ENCODE peak calls at places on chromosomes 3 and 15, in four cellular contexts. G is lower leg skin; I is CD8-positive, alpha-beta T cell; F is adrenal gland. P is an unnamed sample.

GRCh38 chr15:98288091-98288590 is 327.6 kb downstream of the ARRDC4 start:
- DNase-seq in G (no peak), I (no peak), F (no peak), P (no peak)

GRCh38 chr3:196569003-196569516 is 600 bp downstream of the FBXO45 start:
- DNase-seq in G (no peak), I (peak; percentile 48), F (peak; percentile 31), P (no peak)

GRCh38 chr15:62275818-62276217 is 110.7 kb upstream of the C2CD4B start:
- DNase-seq in G (no peak), I (no peak), F (no peak), P (no peak)

GRCh38 chr3:177642042-177642441 is 444.8 kb upstream of the TBL1XR1 start:
- DNase-seq in G (no peak), I (no peak), F (no peak), P (no peak)

GRCh38 chr3:192812736-192813383 is 85.5 kb upstream of the FGF12 start:
- DNase-seq in G (no peak), I (no peak), F (peak; percentile 25), P (no peak)

GRCh38 chr3:116849261-116849688 is 139.7 kb downstream of the TUSC7 start:
- DNase-seq in G (no peak), I (no peak), F (no peak), P (no peak)

GRCh38 chr15:55005679-55006078 is 191.1 kb downstream of the RSL24D1 start:
- DNase-seq in G (no peak), I (no peak), F (no peak), P (no peak)

GRCh38 chr3:14948609-14949038 is 1.2 kb downstream of the NR2C2 start:
- DNase-seq in G (no peak), I (no peak), F (no peak), P (no peak)

GRCh38 chr3:129611812-129612349 is 5.4 kb upstream of the PLXND1 start:
- DNase-seq in G (no peak), I (no peak), F (peak; percentile 26), P (no peak)

GRCh38 chr15:20358066-20358780 is 183.4 kb downstream of the GOLGA6L6 start:
- DNase-seq in G (no peak), I (no peak), F (peak; percentile 6), P (peak; percentile 95)

GRCh38 chr3:42014443-42014945 is 52.6 kb upstream of the ULK4 start:
- DNase-seq in G (no peak), I (no peak), F (peak; percentile 29), P (no peak)

GRCh38 chr3:31895471-31895870 is 85.6 kb downstream of the OSBPL10 start:
- DNase-seq in G (no peak), I (no peak), F (no peak), P (no peak)

GRCh38 chr15:71386448-71387236 is 271.4 kb downstream of the THSD4 start:
- DNase-seq in G (no peak), I (no peak), F (no peak), P (no peak)
- TF ChIP-seq CTCF in G (no peak), I (peak; percentile 36), F (peak; percentile 69), P (peak; percentile 66)

GRCh38 chr15:70754862-70755261 is 8.5 kb downstream of the UACA start:
- DNase-seq in G (no peak), I (no peak), F (no peak), P (no peak)
- TF ChIP-seq CTCF in G (no peak), I (no peak), F (no peak), P (peak; percentile 32)

GRCh38 chr15:65413760-65414144 is 9.0 kb downstream of the IGDCC4 start:
- DNase-seq in G (no peak), I (no peak), F (no peak), P (no peak)

GRCh38 chr15:65412556-65412955 is 10.2 kb downstream of the IGDCC4 start:
- DNase-seq in G (no peak), I (no peak), F (no peak), P (no peak)

GRCh38 chr15:65413051-65413759 is 9.5 kb downstream of the IGDCC4 start:
- DNase-seq in G (no peak), I (no peak), F (peak; percentile 45), P (no peak)

GRCh38 chr15:65416845-65417416 is 5.8 kb downstream of the IGDCC4 start:
- DNase-seq in G (no peak), I (no peak), F (no peak), P (no peak)

GRCh38 chr15:65414841-65415621 is 7.7 kb downstream of the IGDCC4 start:
- DNase-seq in G (no peak), I (no peak), F (no peak), P (peak; percentile 93)
- TF ChIP-seq CTCF in G (no peak), I (no peak), F (no peak), P (peak; percentile 42)

GRCh38 chr3:141365206-141365605 is 3.1 kb upstream of the ZBTB38 start:
- DNase-seq in G (no peak), I (no peak), F (no peak), P (no peak)

GRCh38 chr3:141368925-141369794 is 856 bp downstream of the ZBTB38 start:
- DNase-seq in G (no peak), I (no peak), F (no peak), P (no peak)

GRCh38 chr3:141368062-141368924 is at the start of gene ZBTB38:
- DNase-seq in G (peak; percentile 81), I (no peak), F (peak; percentile 96), P (peak; percentile 93)

GRCh38 chr3:141367038-141367730 is 1.1 kb upstream of the ZBTB38 start:
- DNase-seq in G (peak; percentile 37), I (no peak), F (no peak), P (no peak)

GRCh38 chr3:141366285-141367037 is 1.8 kb upstream of the ZBTB38 start:
- DNase-seq in G (peak; percentile 49), I (no peak), F (peak; percentile 32), P (no peak)
- TF ChIP-seq CTCF in G (no peak), I (no peak), F (no peak), P (no peak)

GRCh38 chr15:34886134-34886533 is 83.4 kb downstream of the AQR start:
- DNase-seq in G (no peak), I (no peak), F (no peak), P (no peak)

GRCh38 chr15:34889486-34889885 is 80.1 kb downstream of the AQR start:
- DNase-seq in G (no peak), I (no peak), F (no peak), P (no peak)

GRCh38 chr15:34883042-34883441 is 86.5 kb downstream of the AQR start:
- DNase-seq in G (no peak), I (no peak), F (no peak), P (no peak)

GRCh38 chr15:34879112-34879511 is 83.8 kb upstream of the ACTC1 start:
- DNase-seq in G (no peak), I (no peak), F (no peak), P (no peak)

DNA sequence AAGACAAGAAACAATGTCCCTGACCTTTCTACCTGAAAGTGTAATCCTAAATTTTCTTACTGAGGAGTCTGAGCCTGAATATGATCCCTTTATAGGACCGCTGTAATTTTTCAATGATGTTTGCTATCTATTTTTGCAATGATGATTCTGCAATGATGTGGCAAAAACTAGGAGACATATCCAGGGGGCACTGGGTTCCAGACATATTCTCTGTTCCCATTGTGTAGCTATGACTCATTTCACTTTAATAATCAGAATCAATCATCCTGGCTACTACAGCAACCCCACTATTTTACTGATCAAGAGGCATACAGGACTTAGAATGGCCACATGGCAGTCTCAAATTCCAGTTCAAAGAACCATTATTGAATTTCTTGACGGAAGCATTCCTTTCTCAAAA is 85.9 kb downstream of the AQR start:
- DNase-seq in G (no peak), I (no peak), F (no peak), P (no peak)
- TF ChIP-seq CTCF in G (no peak), I (no peak), F (no peak), P (no peak)

GRCh38 chr3:50627407-50628051 is 10.6 kb downstream of the MAPKAPK3 start:
- DNase-seq in G (peak; percentile 58), I (no peak), F (peak; percentile 90), P (no peak)
- TF ChIP-seq CTCF in G (no peak), I (no peak), F (peak; percentile 23), P (peak; percentile 35)

GRCh38 chr3:40971191-40972168 is 227.8 kb upstream of the CTNNB1 start:
- DNase-seq in G (peak; percentile 87), I (no peak), F (peak; percentile 88), P (no peak)
- TF ChIP-seq CTCF in G (no peak), I (no peak), F (no peak), P (no peak)

GRCh38 chr3:138834359-138835176 is at the start of gene PIK3CB:
- DNase-seq in G (peak; percentile 71), I (peak; percentile 86), F (peak; percentile 93), P (peak; percentile 95)
- TF ChIP-seq CTCF in G (no peak), I (no peak), F (no peak), P (peak; percentile 44)